ENCODE peak calls at places on chromosomes 3 and 15, in six cellular contexts. One of them, this sample, is unnamed.

GRCh38 chr3:51434746-51435323 is 43.8 kb downstream of the RBM15B start:
- DNase-seq in T follicular helper cell: peak
- DNase-seq in breast epithelium: no peak
- DNase-seq in AG08396: peak
- DNase-seq in aorta: no peak
- DNase-seq in activated T-cell treated with anti-CD3 and anti-CD28 coated beads for 1 hour: peak
- DNase-seq in this sample: peak

GRCh38 chr3:112116777-112117186 is 16.3 kb downstream of the GCSAM start:
- DNase-seq in breast epithelium: no peak
- DNase-seq in AG08396: no peak
- DNase-seq in aorta: no peak
- DNase-seq in T follicular helper cell: no peak
- DNase-seq in activated T-cell treated with anti-CD3 and anti-CD28 coated beads for 1 hour: no peak
- DNase-seq in this sample: no peak

GRCh38 chr15:71333839-71334238 is 218.6 kb downstream of the THSD4 start:
- DNase-seq in AG08396: peak
- DNase-seq in aorta: no peak
- DNase-seq in activated T-cell treated with anti-CD3 and anti-CD28 coated beads for 1 hour: no peak
- DNase-seq in T follicular helper cell: no peak
- DNase-seq in breast epithelium: no peak
- DNase-seq in this sample: peak

GRCh38 chr3:16599694-16600093 is 5.5 kb downstream of the DAZL start:
- DNase-seq in T follicular helper cell: no peak
- DNase-seq in activated T-cell treated with anti-CD3 and anti-CD28 coated beads for 1 hour: no peak
- DNase-seq in breast epithelium: no peak
- DNase-seq in AG08396: no peak
- DNase-seq in aorta: no peak
- DNase-seq in this sample: no peak

GRCh38 chr3:17747184-17747889 is 4.9 kb upstream of the TBC1D5 start:
- DNase-seq in breast epithelium: no peak
- DNase-seq in aorta: no peak
- DNase-seq in T follicular helper cell: no peak
- DNase-seq in activated T-cell treated with anti-CD3 and anti-CD28 coated beads for 1 hour: no peak
- DNase-seq in AG08396: no peak
- DNase-seq in this sample: no peak

GRCh38 chr3:172685331-172686214 is 25.3 kb downstream of the NCEH1 start:
- DNase-seq in T follicular helper cell: no peak
- DNase-seq in activated T-cell treated with anti-CD3 and anti-CD28 coated beads for 1 hour: no peak
- DNase-seq in AG08396: no peak
- DNase-seq in aorta: no peak
- DNase-seq in breast epithelium: no peak
- DNase-seq in this sample: peak

GRCh38 chr15:98943609-98944111 is 63.9 kb downstream of the PGPEP1L start:
- DNase-seq in activated T-cell treated with anti-CD3 and anti-CD28 coated beads for 1 hour: no peak
- DNase-seq in aorta: no peak
- DNase-seq in breast epithelium: no peak
- DNase-seq in AG08396: peak
- DNase-seq in T follicular helper cell: no peak
- DNase-seq in this sample: no peak

GRCh38 chr3:26718295-26718694 is 95.7 kb downstream of the LRRC3B start:
- DNase-seq in aorta: no peak
- DNase-seq in T follicular helper cell: no peak
- DNase-seq in breast epithelium: no peak
- DNase-seq in AG08396: no peak
- DNase-seq in activated T-cell treated with anti-CD3 and anti-CD28 coated beads for 1 hour: no peak
- DNase-seq in this sample: no peak

GRCh38 chr3:122313261-122313660 is 11.8 kb upstream of the CSTA start:
- DNase-seq in AG08396: no peak
- DNase-seq in activated T-cell treated with anti-CD3 and anti-CD28 coated beads for 1 hour: no peak
- DNase-seq in T follicular helper cell: no peak
- DNase-seq in breast epithelium: no peak
- DNase-seq in aorta: no peak
- DNase-seq in this sample: no peak

GRCh38 chr15:48631191-48631770 is 14.2 kb downstream of the FBN1 start:
- DNase-seq in T follicular helper cell: no peak
- DNase-seq in aorta: no peak
- DNase-seq in breast epithelium: no peak
- DNase-seq in AG08396: no peak
- DNase-seq in activated T-cell treated with anti-CD3 and anti-CD28 coated beads for 1 hour: no peak
- DNase-seq in this sample: no peak

GRCh38 chr3:188941103-188941502 is 230.7 kb upstream of the TPRG1 start:
- DNase-seq in AG08396: no peak
- DNase-seq in T follicular helper cell: no peak
- DNase-seq in activated T-cell treated with anti-CD3 and anti-CD28 coated beads for 1 hour: no peak
- DNase-seq in breast epithelium: no peak
- DNase-seq in aorta: no peak
- DNase-seq in this sample: no peak

GRCh38 chr3:134003066-134003465 is 26.7 kb downstream of the SLCO2A1 start:
- DNase-seq in aorta: no peak
- DNase-seq in T follicular helper cell: no peak
- DNase-seq in breast epithelium: no peak
- DNase-seq in activated T-cell treated with anti-CD3 and anti-CD28 coated beads for 1 hour: no peak
- DNase-seq in AG08396: no peak
- DNase-seq in this sample: no peak

GRCh38 chr15:70111203-70112017 is 13.7 kb upstream of the TLE3 start:
- DNase-seq in aorta: peak
- DNase-seq in activated T-cell treated with anti-CD3 and anti-CD28 coated beads for 1 hour: no peak
- DNase-seq in AG08396: peak
- DNase-seq in breast epithelium: no peak
- DNase-seq in T follicular helper cell: no peak
- DNase-seq in this sample: peak

GRCh38 chr15:63133786-63134185 is 12.1 kb downstream of the LACTB start:
- DNase-seq in AG08396: no peak
- DNase-seq in aorta: no peak
- DNase-seq in breast epithelium: no peak
- DNase-seq in T follicular helper cell: no peak
- DNase-seq in activated T-cell treated with anti-CD3 and anti-CD28 coated beads for 1 hour: no peak
- DNase-seq in this sample: peak

GRCh38 chr15:67116742-67117141 is 51.3 kb downstream of the SMAD3 start:
- DNase-seq in activated T-cell treated with anti-CD3 and anti-CD28 coated beads for 1 hour: no peak
- DNase-seq in T follicular helper cell: no peak
- DNase-seq in aorta: peak
- DNase-seq in breast epithelium: no peak
- DNase-seq in AG08396: no peak
- DNase-seq in this sample: no peak

GRCh38 chr3:171654809-171655208 is 155.5 kb downstream of the PLD1 start:
- DNase-seq in aorta: no peak
- DNase-seq in activated T-cell treated with anti-CD3 and anti-CD28 coated beads for 1 hour: no peak
- DNase-seq in T follicular helper cell: no peak
- DNase-seq in breast epithelium: peak
- DNase-seq in AG08396: peak
- DNase-seq in this sample: peak

GRCh38 chr3:25663324-25664065 is 1.2 kb downstream of the TOP2B start:
- DNase-seq in breast epithelium: no peak
- DNase-seq in aorta: no peak
- DNase-seq in activated T-cell treated with anti-CD3 and anti-CD28 coated beads for 1 hour: no peak
- DNase-seq in AG08396: no peak
- DNase-seq in T follicular helper cell: peak
- DNase-seq in this sample: no peak

GRCh38 chr3:139309880-139310279 is 33.9 kb upstream of the MRPS22 start:
- DNase-seq in T follicular helper cell: no peak
- DNase-seq in AG08396: no peak
- DNase-seq in activated T-cell treated with anti-CD3 and anti-CD28 coated beads for 1 hour: no peak
- DNase-seq in aorta: no peak
- DNase-seq in breast epithelium: no peak
- DNase-seq in this sample: peak

GRCh38 chr3:128319107-128319506 is 147.6 kb downstream of the DNAJB8 start:
- DNase-seq in T follicular helper cell: no peak
- DNase-seq in AG08396: no peak
- DNase-seq in activated T-cell treated with anti-CD3 and anti-CD28 coated beads for 1 hour: no peak
- DNase-seq in breast epithelium: no peak
- DNase-seq in aorta: no peak
- DNase-seq in this sample: no peak

GRCh38 chr3:51275096-51275805 is 109.8 kb upstream of the MANF start:
- DNase-seq in AG08396: no peak
- DNase-seq in breast epithelium: no peak
- DNase-seq in aorta: no peak
- DNase-seq in T follicular helper cell: no peak
- DNase-seq in activated T-cell treated with anti-CD3 and anti-CD28 coated beads for 1 hour: no peak
- DNase-seq in this sample: no peak

GRCh38 chr3:184581331-184582210 is 20.0 kb downstream of the EPHB3 start:
- DNase-seq in aorta: peak
- DNase-seq in breast epithelium: no peak
- DNase-seq in activated T-cell treated with anti-CD3 and anti-CD28 coated beads for 1 hour: no peak
- DNase-seq in T follicular helper cell: no peak
- DNase-seq in AG08396: no peak
- DNase-seq in this sample: no peak

GRCh38 chr15:56492786-56493555 is 28.0 kb upstream of the MNS1 start:
- DNase-seq in AG08396: no peak
- DNase-seq in aorta: no peak
- DNase-seq in T follicular helper cell: no peak
- DNase-seq in activated T-cell treated with anti-CD3 and anti-CD28 coated beads for 1 hour: no peak
- DNase-seq in breast epithelium: no peak
- DNase-seq in this sample: no peak

GRCh38 chr15:31279221-31280036 is 47.2 kb upstream of the KLF13 start:
- DNase-seq in T follicular helper cell: no peak
- DNase-seq in breast epithelium: peak
- DNase-seq in activated T-cell treated with anti-CD3 and anti-CD28 coated beads for 1 hour: no peak
- DNase-seq in AG08396: no peak
- DNase-seq in aorta: no peak
- DNase-seq in this sample: no peak

GRCh38 chr15:25762015-25762662 is 101.0 kb downstream of the ATP10A start:
- DNase-seq in aorta: no peak
- DNase-seq in breast epithelium: no peak
- DNase-seq in activated T-cell treated with anti-CD3 and anti-CD28 coated beads for 1 hour: no peak
- DNase-seq in T follicular helper cell: no peak
- DNase-seq in AG08396: no peak
- DNase-seq in this sample: no peak

GRCh38 chr3:56233742-56234141 is 234.5 kb downstream of the ERC2 start:
- DNase-seq in AG08396: no peak
- DNase-seq in T follicular helper cell: no peak
- DNase-seq in activated T-cell treated with anti-CD3 and anti-CD28 coated beads for 1 hour: no peak
- DNase-seq in aorta: no peak
- DNase-seq in breast epithelium: no peak
- DNase-seq in this sample: no peak

GRCh38 chr15:89075121-89075640 is 13.1 kb upstream of the ABHD2 start:
- DNase-seq in aorta: no peak
- DNase-seq in AG08396: no peak
- DNase-seq in activated T-cell treated with anti-CD3 and anti-CD28 coated beads for 1 hour: no peak
- DNase-seq in T follicular helper cell: no peak
- DNase-seq in breast epithelium: no peak
- DNase-seq in this sample: no peak

GRCh38 chr3:168095611-168096209 is at the start of gene GOLIM4:
- DNase-seq in breast epithelium: peak
- DNase-seq in AG08396: peak
- DNase-seq in T follicular helper cell: peak
- DNase-seq in activated T-cell treated with anti-CD3 and anti-CD28 coated beads for 1 hour: peak
- DNase-seq in aorta: peak
- DNase-seq in this sample: peak

GRCh38 chr15:69908518-69909420 is 188.9 kb downstream of the TLE3 start:
- DNase-seq in AG08396: no peak
- DNase-seq in activated T-cell treated with anti-CD3 and anti-CD28 coated beads for 1 hour: no peak
- DNase-seq in T follicular helper cell: no peak
- DNase-seq in aorta: no peak
- DNase-seq in breast epithelium: no peak
- DNase-seq in this sample: no peak

GRCh38 chr3:48695113-48695753 is 9.5 kb upstream of the NCKIPSD start:
- DNase-seq in breast epithelium: no peak
- DNase-seq in AG08396: peak
- DNase-seq in activated T-cell treated with anti-CD3 and anti-CD28 coated beads for 1 hour: no peak
- DNase-seq in T follicular helper cell: no peak
- DNase-seq in aorta: no peak
- DNase-seq in this sample: peak

GRCh38 chr3:55198554-55198953 is 270.7 kb upstream of the LRTM1 start:
- DNase-seq in AG08396: peak
- DNase-seq in aorta: no peak
- DNase-seq in T follicular helper cell: no peak
- DNase-seq in breast epithelium: no peak
- DNase-seq in activated T-cell treated with anti-CD3 and anti-CD28 coated beads for 1 hour: no peak
- DNase-seq in this sample: peak

GRCh38 chr15:83871808-83872559 is 218.1 kb downstream of the ADAMTSL3 start:
- DNase-seq in AG08396: peak
- DNase-seq in aorta: no peak
- DNase-seq in activated T-cell treated with anti-CD3 and anti-CD28 coated beads for 1 hour: no peak
- DNase-seq in T follicular helper cell: no peak
- DNase-seq in breast epithelium: no peak
- DNase-seq in this sample: peak

GRCh38 chr3:169144271-169144670 is 519.2 kb downstream of the MECOM start:
- DNase-seq in breast epithelium: no peak
- DNase-seq in AG08396: no peak
- DNase-seq in T follicular helper cell: no peak
- DNase-seq in aorta: no peak
- DNase-seq in activated T-cell treated with anti-CD3 and anti-CD28 coated beads for 1 hour: no peak
- DNase-seq in this sample: no peak

GRCh38 chr15:83205725-83206324 is 1.8 kb downstream of the HDGFL3 start:
- DNase-seq in activated T-cell treated with anti-CD3 and anti-CD28 coated beads for 1 hour: no peak
- DNase-seq in T follicular helper cell: no peak
- DNase-seq in AG08396: peak
- DNase-seq in breast epithelium: no peak
- DNase-seq in aorta: no peak
- DNase-seq in this sample: peak

GRCh38 chr15:88834211-88834812 is 31.1 kb downstream of the ACAN start:
- DNase-seq in activated T-cell treated with anti-CD3 and anti-CD28 coated beads for 1 hour: peak
- DNase-seq in aorta: peak
- DNase-seq in AG08396: peak
- DNase-seq in T follicular helper cell: peak
- DNase-seq in breast epithelium: no peak
- DNase-seq in this sample: peak